ENCODE peak calls at places on chromosome 21, in seven cellular contexts. One of them, this sample, is unnamed.

GRCh38 chr21:36499578-36500471 is 19.9 kb upstream of the CLDN14 start:
- DNase-seq in heart right ventricle: no peak
- DNase-seq in GM06990: no peak
- DNase-seq in Panc1: no peak
- DNase-seq in lung: no peak
- DNase-seq in WTC11: no peak
- DNase-seq in Calu3: no peak
- DNase-seq in this sample: no peak

GRCh38 chr21:25350056-25350455 is 257.2 kb downstream of the MRPL39 start:
- DNase-seq in heart right ventricle: no peak
- DNase-seq in GM06990: no peak
- DNase-seq in Panc1: no peak
- DNase-seq in lung: no peak
- DNase-seq in WTC11: peak
- DNase-seq in Calu3: no peak
- DNase-seq in this sample: peak

GRCh38 chr21:41068411-41069304 is 99.3 kb upstream of the BACE2 start:
- DNase-seq in heart right ventricle: peak
- DNase-seq in GM06990: peak
- DNase-seq in Panc1: peak
- DNase-seq in lung: peak
- DNase-seq in WTC11: peak
- DNase-seq in Calu3: peak
- DNase-seq in this sample: peak

GRCh38 chr21:35138665-35139381 is 89.7 kb upstream of the RUNX1 start:
- DNase-seq in heart right ventricle: no peak
- DNase-seq in GM06990: peak
- DNase-seq in Panc1: no peak
- DNase-seq in lung: no peak
- DNase-seq in WTC11: no peak
- DNase-seq in Calu3: peak
- DNase-seq in this sample: no peak

GRCh38 chr21:17763286-17764037 is 55.7 kb downstream of the C21orf91 start:
- DNase-seq in heart right ventricle: no peak
- DNase-seq in GM06990: no peak
- DNase-seq in Panc1: no peak
- DNase-seq in lung: no peak
- DNase-seq in WTC11: no peak
- DNase-seq in Calu3: no peak
- DNase-seq in this sample: no peak

GRCh38 chr21:28089599-28090421 is 902.9 kb downstream of the LTN1 start:
- DNase-seq in heart right ventricle: peak
- DNase-seq in GM06990: no peak
- DNase-seq in Panc1: no peak
- DNase-seq in lung: no peak
- DNase-seq in WTC11: no peak
- DNase-seq in Calu3: peak
- DNase-seq in this sample: no peak

GRCh38 chr21:35565204-35565611 is 495.1 kb downstream of the SETD4 start:
- DNase-seq in heart right ventricle: peak
- DNase-seq in GM06990: no peak
- DNase-seq in Panc1: no peak
- DNase-seq in lung: peak
- DNase-seq in WTC11: no peak
- DNase-seq in Calu3: peak
- DNase-seq in this sample: no peak

GRCh38 chr21:23968722-23969647 is 1638.3 kb downstream of the MRPL39 start:
- DNase-seq in heart right ventricle: no peak
- DNase-seq in GM06990: peak
- DNase-seq in Panc1: peak
- DNase-seq in lung: no peak
- DNase-seq in WTC11: peak
- DNase-seq in Calu3: peak
- DNase-seq in this sample: peak

GRCh38 chr21:36976882-36977651 is 10.6 kb upstream of the HLCS start:
- DNase-seq in heart right ventricle: no peak
- DNase-seq in GM06990: peak
- DNase-seq in Panc1: peak
- DNase-seq in lung: peak
- DNase-seq in WTC11: peak
- DNase-seq in Calu3: peak
- DNase-seq in this sample: peak

GRCh38 chr21:35559881-35560280 is 500.4 kb downstream of the SETD4 start:
- DNase-seq in heart right ventricle: no peak
- DNase-seq in GM06990: no peak
- DNase-seq in Panc1: no peak
- DNase-seq in lung: no peak
- DNase-seq in WTC11: no peak
- DNase-seq in Calu3: no peak
- DNase-seq in this sample: no peak

GRCh38 chr21:28196981-28197380 is 795.7 kb downstream of the LTN1 start:
- DNase-seq in heart right ventricle: no peak
- DNase-seq in GM06990: no peak
- DNase-seq in Panc1: no peak
- DNase-seq in lung: no peak
- DNase-seq in WTC11: no peak
- DNase-seq in Calu3: no peak
- DNase-seq in this sample: no peak

GRCh38 chr21:25573409-25574206 is 33.7 kb downstream of the MRPL39 start:
- DNase-seq in heart right ventricle: no peak
- DNase-seq in GM06990: no peak
- DNase-seq in Panc1: peak
- DNase-seq in lung: no peak
- DNase-seq in WTC11: no peak
- DNase-seq in Calu3: peak
- DNase-seq in this sample: no peak

GRCh38 chr21:18411565-18411964 is 8.0 kb upstream of the TMPRSS15 start:
- DNase-seq in heart right ventricle: no peak
- DNase-seq in GM06990: no peak
- DNase-seq in Panc1: no peak
- DNase-seq in lung: no peak
- DNase-seq in WTC11: no peak
- DNase-seq in Calu3: no peak
- DNase-seq in this sample: no peak

GRCh38 chr21:36576441-36576840 is 96.5 kb upstream of the CLDN14 start:
- DNase-seq in heart right ventricle: no peak
- DNase-seq in GM06990: no peak
- DNase-seq in Panc1: no peak
- DNase-seq in lung: no peak
- DNase-seq in WTC11: no peak
- DNase-seq in Calu3: no peak
- DNase-seq in this sample: no peak

GRCh38 chr21:25639922-25640670 is 1.0 kb downstream of the JAM2 start:
- DNase-seq in heart right ventricle: peak
- DNase-seq in GM06990: no peak
- DNase-seq in Panc1: no peak
- DNase-seq in lung: no peak
- DNase-seq in WTC11: peak
- DNase-seq in Calu3: no peak
- DNase-seq in this sample: peak

GRCh38 chr21:34938079-34938764 is 110.9 kb downstream of the RUNX1 start:
- DNase-seq in heart right ventricle: no peak
- DNase-seq in GM06990: no peak
- DNase-seq in Panc1: no peak
- DNase-seq in lung: no peak
- DNase-seq in WTC11: no peak
- DNase-seq in Calu3: no peak
- DNase-seq in this sample: no peak

GRCh38 chr21:46178961-46179360 is 5.3 kb downstream of the SPATC1L start:
- DNase-seq in heart right ventricle: no peak
- DNase-seq in GM06990: no peak
- DNase-seq in Panc1: no peak
- DNase-seq in lung: no peak
- DNase-seq in WTC11: no peak
- DNase-seq in Calu3: no peak
- DNase-seq in this sample: no peak

GRCh38 chr21:38380391-38381137 is 117.7 kb downstream of the ERG start:
- DNase-seq in heart right ventricle: no peak
- DNase-seq in GM06990: no peak
- DNase-seq in Panc1: no peak
- DNase-seq in lung: no peak
- DNase-seq in WTC11: no peak
- DNase-seq in Calu3: no peak
- DNase-seq in this sample: no peak
- TF ChIP-seq CTCF in heart right ventricle: peak
- TF ChIP-seq CTCF in GM06990: peak
- TF ChIP-seq CTCF in Panc1: no peak
- TF ChIP-seq CTCF in lung: no peak
- TF ChIP-seq CTCF in WTC11: no peak
- TF ChIP-seq CTCF in Calu3: no peak
- TF ChIP-seq CTCF in this sample: peak

DNA sequence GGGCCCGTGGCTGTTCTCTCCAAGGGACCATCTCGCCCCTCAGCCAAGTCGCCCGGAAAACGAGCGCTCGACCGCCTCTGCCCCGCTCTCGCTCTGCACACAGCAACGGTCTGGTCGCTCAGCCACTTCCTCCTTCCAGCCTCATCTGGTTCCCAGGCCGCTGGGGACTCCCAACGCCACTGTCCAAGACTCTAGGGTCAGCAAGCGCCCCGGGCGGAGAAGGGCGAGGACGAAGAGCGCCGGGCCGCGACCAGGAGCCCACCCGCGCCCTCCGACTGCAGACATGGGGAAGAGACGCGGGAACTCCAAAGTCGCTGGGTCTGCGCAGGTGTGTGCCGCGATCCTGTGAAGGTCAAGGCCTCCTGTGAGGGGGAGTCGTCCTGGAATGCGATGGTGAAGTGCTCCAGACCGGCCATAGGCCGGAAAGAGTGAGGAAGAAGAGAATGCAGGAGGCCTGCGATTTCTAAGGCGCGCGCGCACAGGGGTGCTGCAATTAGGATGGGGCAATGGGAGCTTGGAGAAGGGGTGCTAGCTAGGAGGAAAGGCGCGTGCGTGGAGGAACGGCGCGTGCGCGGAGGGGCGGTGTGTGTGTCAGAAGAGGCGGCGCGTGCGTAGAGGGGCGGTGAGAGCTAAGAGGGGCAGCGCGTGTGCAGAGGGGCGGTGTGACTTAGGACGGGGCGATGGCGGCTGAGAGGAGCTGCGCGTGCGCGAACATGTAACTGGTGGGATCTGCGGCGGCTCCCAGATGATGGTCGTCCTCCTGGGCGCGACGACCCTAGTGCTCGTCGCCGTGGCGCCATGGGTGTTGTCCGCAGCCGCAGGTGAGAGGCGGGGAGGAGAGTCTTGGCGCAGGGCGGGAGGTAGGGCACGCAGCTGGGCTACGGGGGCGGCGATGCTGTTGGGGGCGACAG is at the start of gene IFNAR1:
- DNase-seq in heart right ventricle: peak
- DNase-seq in GM06990: peak
- DNase-seq in Panc1: peak
- DNase-seq in lung: peak
- DNase-seq in WTC11: peak
- DNase-seq in Calu3: peak
- DNase-seq in this sample: peak
- TF ChIP-seq CTCF in heart right ventricle: no peak
- TF ChIP-seq CTCF in GM06990: no peak
- TF ChIP-seq CTCF in Panc1: no peak
- TF ChIP-seq CTCF in lung: no peak
- TF ChIP-seq CTCF in WTC11: no peak
- TF ChIP-seq CTCF in Calu3: no peak
- TF ChIP-seq CTCF in this sample: no peak

GRCh38 chr21:31142600-31142999 is 104.3 kb upstream of the KRTAP19-8 start:
- DNase-seq in heart right ventricle: no peak
- DNase-seq in GM06990: no peak
- DNase-seq in Panc1: no peak
- DNase-seq in lung: no peak
- DNase-seq in WTC11: no peak
- DNase-seq in Calu3: no peak
- DNase-seq in this sample: peak
- TF ChIP-seq CTCF in heart right ventricle: peak
- TF ChIP-seq CTCF in GM06990: peak
- TF ChIP-seq CTCF in Panc1: peak
- TF ChIP-seq CTCF in lung: no peak
- TF ChIP-seq CTCF in WTC11: no peak
- TF ChIP-seq CTCF in Calu3: no peak
- TF ChIP-seq CTCF in this sample: no peak

DNA sequence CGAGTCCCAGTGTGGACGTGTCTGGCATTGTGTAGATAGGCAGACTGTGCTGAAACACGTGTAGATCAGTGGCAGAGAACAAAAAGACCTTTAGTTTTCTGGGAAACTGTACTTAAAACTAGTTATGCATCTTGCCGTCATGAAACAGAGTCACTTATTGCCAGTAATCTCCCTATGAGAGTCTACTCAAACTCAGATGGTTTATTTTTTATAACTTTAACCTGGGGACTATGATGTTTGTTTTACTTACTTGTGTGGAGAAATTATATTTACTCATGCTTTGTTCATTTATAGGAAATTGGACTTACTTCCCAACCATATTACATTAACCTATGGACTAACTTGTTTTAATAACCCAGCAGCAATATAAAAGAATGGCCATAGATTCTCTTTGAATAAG is 54.1 kb upstream of the ABCG1 start:
- DNase-seq in heart right ventricle: no peak
- DNase-seq in GM06990: no peak
- DNase-seq in Panc1: no peak
- DNase-seq in lung: no peak
- DNase-seq in WTC11: no peak
- DNase-seq in Calu3: no peak
- DNase-seq in this sample: no peak
- TF ChIP-seq CTCF in heart right ventricle: no peak
- TF ChIP-seq CTCF in GM06990: no peak
- TF ChIP-seq CTCF in Panc1: no peak
- TF ChIP-seq CTCF in lung: no peak
- TF ChIP-seq CTCF in WTC11: no peak
- TF ChIP-seq CTCF in Calu3: no peak
- TF ChIP-seq CTCF in this sample: no peak

GRCh38 chr21:44875341-44875740 is 1.9 kb upstream of the PTTG1IP start:
- DNase-seq in heart right ventricle: no peak
- DNase-seq in GM06990: no peak
- DNase-seq in Panc1: no peak
- DNase-seq in lung: no peak
- DNase-seq in WTC11: no peak
- DNase-seq in Calu3: no peak
- DNase-seq in this sample: no peak
- TF ChIP-seq CTCF in heart right ventricle: peak
- TF ChIP-seq CTCF in GM06990: no peak
- TF ChIP-seq CTCF in Panc1: no peak
- TF ChIP-seq CTCF in lung: no peak
- TF ChIP-seq CTCF in WTC11: no peak
- TF ChIP-seq CTCF in Calu3: no peak
- TF ChIP-seq CTCF in this sample: no peak

GRCh38 chr21:33205476-33205875 is 24.3 kb upstream of the IFNAR2 start:
- DNase-seq in heart right ventricle: no peak
- DNase-seq in GM06990: peak
- DNase-seq in Panc1: no peak
- DNase-seq in lung: peak
- DNase-seq in WTC11: no peak
- DNase-seq in Calu3: no peak
- DNase-seq in this sample: no peak
- TF ChIP-seq CTCF in heart right ventricle: peak
- TF ChIP-seq CTCF in GM06990: no peak
- TF ChIP-seq CTCF in Panc1: no peak
- TF ChIP-seq CTCF in lung: no peak
- TF ChIP-seq CTCF in WTC11: no peak
- TF ChIP-seq CTCF in Calu3: no peak
- TF ChIP-seq CTCF in this sample: no peak